ENCODE peak calls at places on chromosomes 1 and 21, in ten cellular contexts. One of them, this sample, is unnamed.

GRCh38 chr1:157868664-157869063 is 27.1 kb upstream of the CD5L start:
- DNase-seq in effector memory CD4-positive, alpha-beta T cell: no peak
- DNase-seq in fibroblast of pulmonary artery: no peak
- DNase-seq in stimulated activated CD4-positive, alpha-beta T cell treated with anti-CD3 and anti-CD28 coated beads, TNF-alpha, amount 100 ng/mL, for 4 hours: no peak
- DNase-seq in NCI-H187 treated with DMSO at 0.1 percent for 48 hours: no peak
- DNase-seq in H7: no peak
- DNase-seq in T1000: no peak
- DNase-seq in hepatocyte: no peak
- DNase-seq in NCI-H1092 treated with DMSO at 0.1 percent for 48 hours: no peak
- DNase-seq in ovary: no peak
- DNase-seq in this sample: no peak

GRCh38 chr1:169163059-169163458 is 56.6 kb downstream of the ATP1B1 start:
- DNase-seq in effector memory CD4-positive, alpha-beta T cell: no peak
- DNase-seq in fibroblast of pulmonary artery: peak; percentile 40
- DNase-seq in stimulated activated CD4-positive, alpha-beta T cell treated with anti-CD3 and anti-CD28 coated beads, TNF-alpha, amount 100 ng/mL, for 4 hours: no peak
- DNase-seq in NCI-H187 treated with DMSO at 0.1 percent for 48 hours: no peak
- DNase-seq in H7: no peak
- DNase-seq in T1000: no peak
- DNase-seq in hepatocyte: no peak
- DNase-seq in NCI-H1092 treated with DMSO at 0.1 percent for 48 hours: no peak
- DNase-seq in ovary: no peak
- DNase-seq in this sample: no peak

GRCh38 chr1:184022651-184023050 is 14.9 kb downstream of the COLGALT2 start:
- DNase-seq in effector memory CD4-positive, alpha-beta T cell: no peak
- DNase-seq in fibroblast of pulmonary artery: peak; percentile 50
- DNase-seq in stimulated activated CD4-positive, alpha-beta T cell treated with anti-CD3 and anti-CD28 coated beads, TNF-alpha, amount 100 ng/mL, for 4 hours: no peak
- DNase-seq in NCI-H187 treated with DMSO at 0.1 percent for 48 hours: no peak
- DNase-seq in H7: no peak
- DNase-seq in T1000: no peak
- DNase-seq in hepatocyte: no peak
- DNase-seq in NCI-H1092 treated with DMSO at 0.1 percent for 48 hours: no peak
- DNase-seq in ovary: peak; percentile 25
- DNase-seq in this sample: no peak

GRCh38 chr1:24435782-24436365 is 20.3 kb downstream of the NIPAL3 start:
- DNase-seq in effector memory CD4-positive, alpha-beta T cell: no peak
- DNase-seq in fibroblast of pulmonary artery: no peak
- DNase-seq in stimulated activated CD4-positive, alpha-beta T cell treated with anti-CD3 and anti-CD28 coated beads, TNF-alpha, amount 100 ng/mL, for 4 hours: no peak
- DNase-seq in NCI-H187 treated with DMSO at 0.1 percent for 48 hours: no peak
- DNase-seq in H7: no peak
- DNase-seq in T1000: no peak
- DNase-seq in hepatocyte: no peak
- DNase-seq in NCI-H1092 treated with DMSO at 0.1 percent for 48 hours: no peak
- DNase-seq in ovary: no peak
- DNase-seq in this sample: no peak

GRCh38 chr1:152141971-152142584 is 16.9 kb downstream of the RPTN start:
- DNase-seq in effector memory CD4-positive, alpha-beta T cell: no peak
- DNase-seq in fibroblast of pulmonary artery: peak; percentile 81
- DNase-seq in stimulated activated CD4-positive, alpha-beta T cell treated with anti-CD3 and anti-CD28 coated beads, TNF-alpha, amount 100 ng/mL, for 4 hours: no peak
- DNase-seq in NCI-H187 treated with DMSO at 0.1 percent for 48 hours: no peak
- DNase-seq in H7: peak; percentile 41
- DNase-seq in T1000: no peak
- DNase-seq in hepatocyte: peak; percentile 63
- DNase-seq in NCI-H1092 treated with DMSO at 0.1 percent for 48 hours: peak; percentile 5
- DNase-seq in ovary: no peak
- DNase-seq in this sample: no peak

GRCh38 chr1:24093762-24094161 is 18.2 kb downstream of the MYOM3 start:
- DNase-seq in effector memory CD4-positive, alpha-beta T cell: no peak
- DNase-seq in fibroblast of pulmonary artery: no peak
- DNase-seq in stimulated activated CD4-positive, alpha-beta T cell treated with anti-CD3 and anti-CD28 coated beads, TNF-alpha, amount 100 ng/mL, for 4 hours: no peak
- DNase-seq in NCI-H187 treated with DMSO at 0.1 percent for 48 hours: no peak
- DNase-seq in H7: no peak
- DNase-seq in T1000: no peak
- DNase-seq in hepatocyte: no peak
- DNase-seq in NCI-H1092 treated with DMSO at 0.1 percent for 48 hours: no peak
- DNase-seq in ovary: no peak
- DNase-seq in this sample: no peak

GRCh38 chr1:245045087-245045881 is 109.5 kb upstream of the KIF26B start:
- DNase-seq in effector memory CD4-positive, alpha-beta T cell: no peak
- DNase-seq in fibroblast of pulmonary artery: peak; percentile 42
- DNase-seq in stimulated activated CD4-positive, alpha-beta T cell treated with anti-CD3 and anti-CD28 coated beads, TNF-alpha, amount 100 ng/mL, for 4 hours: no peak
- DNase-seq in NCI-H187 treated with DMSO at 0.1 percent for 48 hours: no peak
- DNase-seq in H7: no peak
- DNase-seq in T1000: no peak
- DNase-seq in hepatocyte: peak; percentile 40
- DNase-seq in NCI-H1092 treated with DMSO at 0.1 percent for 48 hours: no peak
- DNase-seq in ovary: no peak
- DNase-seq in this sample: no peak

GRCh38 chr1:201605385-201605747 is 66.4 kb downstream of the NAV1 start:
- DNase-seq in effector memory CD4-positive, alpha-beta T cell: no peak
- DNase-seq in fibroblast of pulmonary artery: no peak
- DNase-seq in stimulated activated CD4-positive, alpha-beta T cell treated with anti-CD3 and anti-CD28 coated beads, TNF-alpha, amount 100 ng/mL, for 4 hours: no peak
- DNase-seq in NCI-H187 treated with DMSO at 0.1 percent for 48 hours: no peak
- DNase-seq in H7: no peak
- DNase-seq in T1000: no peak
- DNase-seq in hepatocyte: no peak
- DNase-seq in NCI-H1092 treated with DMSO at 0.1 percent for 48 hours: no peak
- DNase-seq in ovary: no peak
- DNase-seq in this sample: no peak

GRCh38 chr1:65001238-65001792 is 35.0 kb upstream of the JAK1 start:
- DNase-seq in effector memory CD4-positive, alpha-beta T cell: peak; percentile 59
- DNase-seq in fibroblast of pulmonary artery: peak; percentile 91
- DNase-seq in stimulated activated CD4-positive, alpha-beta T cell treated with anti-CD3 and anti-CD28 coated beads, TNF-alpha, amount 100 ng/mL, for 4 hours: peak; percentile 69
- DNase-seq in NCI-H187 treated with DMSO at 0.1 percent for 48 hours: no peak
- DNase-seq in H7: peak; percentile 92
- DNase-seq in T1000: peak; percentile 27
- DNase-seq in hepatocyte: peak; percentile 55
- DNase-seq in NCI-H1092 treated with DMSO at 0.1 percent for 48 hours: no peak
- DNase-seq in ovary: peak; percentile 40
- DNase-seq in this sample: peak; percentile 49

GRCh38 chr21:44900559-44901251 is 20.0 kb downstream of the ITGB2 start:
- DNase-seq in effector memory CD4-positive, alpha-beta T cell: no peak
- DNase-seq in fibroblast of pulmonary artery: no peak
- DNase-seq in stimulated activated CD4-positive, alpha-beta T cell treated with anti-CD3 and anti-CD28 coated beads, TNF-alpha, amount 100 ng/mL, for 4 hours: no peak
- DNase-seq in NCI-H187 treated with DMSO at 0.1 percent for 48 hours: no peak
- DNase-seq in H7: peak; percentile 49
- DNase-seq in T1000: no peak
- DNase-seq in hepatocyte: no peak
- DNase-seq in NCI-H1092 treated with DMSO at 0.1 percent for 48 hours: no peak
- DNase-seq in ovary: no peak
- DNase-seq in this sample: no peak

GRCh38 chr21:32103361-32103760 is 175.5 kb downstream of the MIS18A start:
- DNase-seq in effector memory CD4-positive, alpha-beta T cell: no peak
- DNase-seq in fibroblast of pulmonary artery: no peak
- DNase-seq in stimulated activated CD4-positive, alpha-beta T cell treated with anti-CD3 and anti-CD28 coated beads, TNF-alpha, amount 100 ng/mL, for 4 hours: no peak
- DNase-seq in NCI-H187 treated with DMSO at 0.1 percent for 48 hours: no peak
- DNase-seq in H7: no peak
- DNase-seq in T1000: no peak
- DNase-seq in hepatocyte: no peak
- DNase-seq in NCI-H1092 treated with DMSO at 0.1 percent for 48 hours: no peak
- DNase-seq in ovary: no peak
- DNase-seq in this sample: no peak

GRCh38 chr21:45401916-45402900 is 2.8 kb upstream of the COL18A1 start:
- DNase-seq in effector memory CD4-positive, alpha-beta T cell: no peak
- DNase-seq in fibroblast of pulmonary artery: peak; percentile 35
- DNase-seq in stimulated activated CD4-positive, alpha-beta T cell treated with anti-CD3 and anti-CD28 coated beads, TNF-alpha, amount 100 ng/mL, for 4 hours: no peak
- DNase-seq in NCI-H187 treated with DMSO at 0.1 percent for 48 hours: no peak
- DNase-seq in H7: no peak
- DNase-seq in T1000: no peak
- DNase-seq in hepatocyte: no peak
- DNase-seq in NCI-H1092 treated with DMSO at 0.1 percent for 48 hours: no peak
- DNase-seq in ovary: no peak
- DNase-seq in this sample: no peak

GRCh38 chr1:230002164-230002803 is 64.8 kb upstream of the GALNT2 start:
- DNase-seq in effector memory CD4-positive, alpha-beta T cell: no peak
- DNase-seq in fibroblast of pulmonary artery: peak; percentile 19
- DNase-seq in stimulated activated CD4-positive, alpha-beta T cell treated with anti-CD3 and anti-CD28 coated beads, TNF-alpha, amount 100 ng/mL, for 4 hours: no peak
- DNase-seq in NCI-H187 treated with DMSO at 0.1 percent for 48 hours: no peak
- DNase-seq in H7: no peak
- DNase-seq in T1000: no peak
- DNase-seq in hepatocyte: no peak
- DNase-seq in NCI-H1092 treated with DMSO at 0.1 percent for 48 hours: no peak
- DNase-seq in ovary: peak; percentile 47
- DNase-seq in this sample: no peak

GRCh38 chr1:47871799-47872353 is 125.3 kb downstream of the TRABD2B start:
- DNase-seq in effector memory CD4-positive, alpha-beta T cell: no peak
- DNase-seq in fibroblast of pulmonary artery: peak; percentile 4
- DNase-seq in stimulated activated CD4-positive, alpha-beta T cell treated with anti-CD3 and anti-CD28 coated beads, TNF-alpha, amount 100 ng/mL, for 4 hours: no peak
- DNase-seq in NCI-H187 treated with DMSO at 0.1 percent for 48 hours: no peak
- DNase-seq in H7: no peak
- DNase-seq in T1000: no peak
- DNase-seq in hepatocyte: peak; percentile 61
- DNase-seq in NCI-H1092 treated with DMSO at 0.1 percent for 48 hours: no peak
- DNase-seq in ovary: no peak
- DNase-seq in this sample: no peak

GRCh38 chr1:85134583-85135455 is 66.0 kb downstream of the SYDE2 start:
- DNase-seq in effector memory CD4-positive, alpha-beta T cell: no peak
- DNase-seq in fibroblast of pulmonary artery: peak; percentile 57
- DNase-seq in stimulated activated CD4-positive, alpha-beta T cell treated with anti-CD3 and anti-CD28 coated beads, TNF-alpha, amount 100 ng/mL, for 4 hours: no peak
- DNase-seq in NCI-H187 treated with DMSO at 0.1 percent for 48 hours: no peak
- DNase-seq in H7: no peak
- DNase-seq in T1000: no peak
- DNase-seq in hepatocyte: peak; percentile 64
- DNase-seq in NCI-H1092 treated with DMSO at 0.1 percent for 48 hours: no peak
- DNase-seq in ovary: no peak
- DNase-seq in this sample: no peak

GRCh38 chr1:13960376-13960987 is 260.5 kb downstream of the PRDM2 start:
- DNase-seq in effector memory CD4-positive, alpha-beta T cell: peak; percentile 17
- DNase-seq in fibroblast of pulmonary artery: peak; percentile 71
- DNase-seq in stimulated activated CD4-positive, alpha-beta T cell treated with anti-CD3 and anti-CD28 coated beads, TNF-alpha, amount 100 ng/mL, for 4 hours: peak; percentile 34
- DNase-seq in NCI-H187 treated with DMSO at 0.1 percent for 48 hours: no peak
- DNase-seq in H7: peak; percentile 80
- DNase-seq in T1000: peak; percentile 60
- DNase-seq in hepatocyte: peak; percentile 78
- DNase-seq in NCI-H1092 treated with DMSO at 0.1 percent for 48 hours: peak; percentile 66
- DNase-seq in ovary: peak; percentile 72
- DNase-seq in this sample: peak; percentile 63

GRCh38 chr1:68168545-68169065 is 63.7 kb downstream of the WLS start:
- DNase-seq in effector memory CD4-positive, alpha-beta T cell: no peak
- DNase-seq in fibroblast of pulmonary artery: no peak
- DNase-seq in stimulated activated CD4-positive, alpha-beta T cell treated with anti-CD3 and anti-CD28 coated beads, TNF-alpha, amount 100 ng/mL, for 4 hours: no peak
- DNase-seq in NCI-H187 treated with DMSO at 0.1 percent for 48 hours: no peak
- DNase-seq in H7: no peak
- DNase-seq in T1000: no peak
- DNase-seq in hepatocyte: no peak
- DNase-seq in NCI-H1092 treated with DMSO at 0.1 percent for 48 hours: no peak
- DNase-seq in ovary: no peak
- DNase-seq in this sample: no peak

GRCh38 chr1:25544819-25545218 is 1.4 kb downstream of the LDLRAP1 start:
- DNase-seq in effector memory CD4-positive, alpha-beta T cell: no peak
- DNase-seq in fibroblast of pulmonary artery: no peak
- DNase-seq in stimulated activated CD4-positive, alpha-beta T cell treated with anti-CD3 and anti-CD28 coated beads, TNF-alpha, amount 100 ng/mL, for 4 hours: no peak
- DNase-seq in NCI-H187 treated with DMSO at 0.1 percent for 48 hours: no peak
- DNase-seq in H7: peak; percentile 65
- DNase-seq in T1000: peak; percentile 51
- DNase-seq in hepatocyte: no peak
- DNase-seq in NCI-H1092 treated with DMSO at 0.1 percent for 48 hours: no peak
- DNase-seq in ovary: no peak
- DNase-seq in this sample: no peak

GRCh38 chr1:184112176-184112948 is 60.8 kb downstream of the TSEN15 start:
- DNase-seq in effector memory CD4-positive, alpha-beta T cell: no peak
- DNase-seq in fibroblast of pulmonary artery: no peak
- DNase-seq in stimulated activated CD4-positive, alpha-beta T cell treated with anti-CD3 and anti-CD28 coated beads, TNF-alpha, amount 100 ng/mL, for 4 hours: no peak
- DNase-seq in NCI-H187 treated with DMSO at 0.1 percent for 48 hours: no peak
- DNase-seq in H7: no peak
- DNase-seq in T1000: no peak
- DNase-seq in hepatocyte: no peak
- DNase-seq in NCI-H1092 treated with DMSO at 0.1 percent for 48 hours: no peak
- DNase-seq in ovary: no peak
- DNase-seq in this sample: no peak

GRCh38 chr1:17802164-17802563 is 47.0 kb downstream of the ACTL8 start:
- DNase-seq in effector memory CD4-positive, alpha-beta T cell: no peak
- DNase-seq in fibroblast of pulmonary artery: peak; percentile 35
- DNase-seq in stimulated activated CD4-positive, alpha-beta T cell treated with anti-CD3 and anti-CD28 coated beads, TNF-alpha, amount 100 ng/mL, for 4 hours: no peak
- DNase-seq in NCI-H187 treated with DMSO at 0.1 percent for 48 hours: no peak
- DNase-seq in H7: no peak
- DNase-seq in T1000: no peak
- DNase-seq in hepatocyte: no peak
- DNase-seq in NCI-H1092 treated with DMSO at 0.1 percent for 48 hours: no peak
- DNase-seq in ovary: no peak
- DNase-seq in this sample: no peak

GRCh38 chr1:26529655-26530539 is at the start of gene RPS6KA1:
- DNase-seq in effector memory CD4-positive, alpha-beta T cell: peak; percentile 35
- DNase-seq in fibroblast of pulmonary artery: peak; percentile 29
- DNase-seq in stimulated activated CD4-positive, alpha-beta T cell treated with anti-CD3 and anti-CD28 coated beads, TNF-alpha, amount 100 ng/mL, for 4 hours: peak; percentile 36
- DNase-seq in NCI-H187 treated with DMSO at 0.1 percent for 48 hours: no peak
- DNase-seq in H7: peak; percentile 99
- DNase-seq in T1000: peak; percentile 65
- DNase-seq in hepatocyte: peak; percentile 92
- DNase-seq in NCI-H1092 treated with DMSO at 0.1 percent for 48 hours: peak; percentile 76
- DNase-seq in ovary: peak; percentile 47
- DNase-seq in this sample: peak; percentile 67

GRCh38 chr21:16674949-16675348 is 837.9 kb upstream of the CXADR start:
- DNase-seq in effector memory CD4-positive, alpha-beta T cell: no peak
- DNase-seq in fibroblast of pulmonary artery: no peak
- DNase-seq in stimulated activated CD4-positive, alpha-beta T cell treated with anti-CD3 and anti-CD28 coated beads, TNF-alpha, amount 100 ng/mL, for 4 hours: no peak
- DNase-seq in NCI-H187 treated with DMSO at 0.1 percent for 48 hours: no peak
- DNase-seq in H7: no peak
- DNase-seq in T1000: no peak
- DNase-seq in hepatocyte: no peak
- DNase-seq in NCI-H1092 treated with DMSO at 0.1 percent for 48 hours: no peak
- DNase-seq in ovary: no peak
- DNase-seq in this sample: no peak

GRCh38 chr1:181083842-181084605 is 4.5 kb upstream of the IER5 start:
- DNase-seq in effector memory CD4-positive, alpha-beta T cell: peak; percentile 25
- DNase-seq in fibroblast of pulmonary artery: peak; percentile 74
- DNase-seq in stimulated activated CD4-positive, alpha-beta T cell treated with anti-CD3 and anti-CD28 coated beads, TNF-alpha, amount 100 ng/mL, for 4 hours: peak; percentile 41
- DNase-seq in NCI-H187 treated with DMSO at 0.1 percent for 48 hours: no peak
- DNase-seq in H7: peak; percentile 73
- DNase-seq in T1000: no peak
- DNase-seq in hepatocyte: peak; percentile 67
- DNase-seq in NCI-H1092 treated with DMSO at 0.1 percent for 48 hours: peak; percentile 90
- DNase-seq in ovary: no peak
- DNase-seq in this sample: peak; percentile 62

GRCh38 chr1:37394574-37395464 is 79.6 kb upstream of the ZC3H12A start:
- DNase-seq in effector memory CD4-positive, alpha-beta T cell: no peak
- DNase-seq in fibroblast of pulmonary artery: no peak
- DNase-seq in stimulated activated CD4-positive, alpha-beta T cell treated with anti-CD3 and anti-CD28 coated beads, TNF-alpha, amount 100 ng/mL, for 4 hours: no peak
- DNase-seq in NCI-H187 treated with DMSO at 0.1 percent for 48 hours: no peak
- DNase-seq in H7: peak; percentile 92
- DNase-seq in T1000: no peak
- DNase-seq in hepatocyte: no peak
- DNase-seq in NCI-H1092 treated with DMSO at 0.1 percent for 48 hours: peak; percentile 46
- DNase-seq in ovary: no peak
- DNase-seq in this sample: no peak

GRCh38 chr1:5725406-5725805 is 266.8 kb downstream of the NPHP4 start:
- DNase-seq in effector memory CD4-positive, alpha-beta T cell: no peak
- DNase-seq in fibroblast of pulmonary artery: no peak
- DNase-seq in stimulated activated CD4-positive, alpha-beta T cell treated with anti-CD3 and anti-CD28 coated beads, TNF-alpha, amount 100 ng/mL, for 4 hours: no peak
- DNase-seq in NCI-H187 treated with DMSO at 0.1 percent for 48 hours: no peak
- DNase-seq in H7: no peak
- DNase-seq in T1000: no peak
- DNase-seq in hepatocyte: no peak
- DNase-seq in NCI-H1092 treated with DMSO at 0.1 percent for 48 hours: no peak
- DNase-seq in ovary: no peak
- DNase-seq in this sample: no peak

GRCh38 chr1:20073247-20073646 is 3.3 kb downstream of the PLA2G5 start:
- DNase-seq in effector memory CD4-positive, alpha-beta T cell: no peak
- DNase-seq in fibroblast of pulmonary artery: no peak
- DNase-seq in stimulated activated CD4-positive, alpha-beta T cell treated with anti-CD3 and anti-CD28 coated beads, TNF-alpha, amount 100 ng/mL, for 4 hours: no peak
- DNase-seq in NCI-H187 treated with DMSO at 0.1 percent for 48 hours: no peak
- DNase-seq in H7: no peak
- DNase-seq in T1000: no peak
- DNase-seq in hepatocyte: no peak
- DNase-seq in NCI-H1092 treated with DMSO at 0.1 percent for 48 hours: no peak
- DNase-seq in ovary: no peak
- DNase-seq in this sample: no peak

GRCh38 chr1:219465247-219466093 is 147.4 kb downstream of the ZC3H11B start:
- DNase-seq in effector memory CD4-positive, alpha-beta T cell: no peak
- DNase-seq in fibroblast of pulmonary artery: peak; percentile 47
- DNase-seq in stimulated activated CD4-positive, alpha-beta T cell treated with anti-CD3 and anti-CD28 coated beads, TNF-alpha, amount 100 ng/mL, for 4 hours: no peak
- DNase-seq in NCI-H187 treated with DMSO at 0.1 percent for 48 hours: no peak
- DNase-seq in H7: no peak
- DNase-seq in T1000: no peak
- DNase-seq in hepatocyte: no peak
- DNase-seq in NCI-H1092 treated with DMSO at 0.1 percent for 48 hours: no peak
- DNase-seq in ovary: no peak
- DNase-seq in this sample: no peak

GRCh38 chr1:1418464-1419362 is 2.4 kb downstream of the ANKRD65 start:
- DNase-seq in effector memory CD4-positive, alpha-beta T cell: no peak
- DNase-seq in fibroblast of pulmonary artery: no peak
- DNase-seq in stimulated activated CD4-positive, alpha-beta T cell treated with anti-CD3 and anti-CD28 coated beads, TNF-alpha, amount 100 ng/mL, for 4 hours: no peak
- DNase-seq in NCI-H187 treated with DMSO at 0.1 percent for 48 hours: no peak
- DNase-seq in H7: peak; percentile 53
- DNase-seq in T1000: no peak
- DNase-seq in hepatocyte: no peak
- DNase-seq in NCI-H1092 treated with DMSO at 0.1 percent for 48 hours: no peak
- DNase-seq in ovary: no peak
- DNase-seq in this sample: no peak